ENCODE peak calls at places on chromosomes 12 and 14, in four cellular contexts. G is WTC11; B is CD8-positive, alpha-beta T cell; C is heart right ventricle. M is an unnamed sample.

GRCh38 chr14:103144085-103144484 is 20.8 kb downstream of the TNFAIP2 start:
- DNase-seq in G (no peak), C (no peak), B (no peak), M (no peak)

GRCh38 chr12:95231190-95231589 is 13.6 kb downstream of the VEZT start:
- DNase-seq in B (no peak), G (no peak), C (no peak), M (no peak)

GRCh38 chr12:54650409-54650808 is 2.2 kb upstream of the DCD start:
- DNase-seq in C (no peak), G (no peak), B (no peak), M (no peak)

GRCh38 chr14:36508418-36509051 is 11.5 kb downstream of the NKX2-1 start:
- DNase-seq in B (no peak), G (peak; percentile 58), C (no peak), M (peak; percentile 86)

GRCh38 chr12:57261385-57261784 is 10.4 kb upstream of the STAC3 start:
- DNase-seq in B (no peak), C (no peak), G (no peak), M (no peak)

GRCh38 chr12:46674126-46674525 is 151.7 kb downstream of the SLC38A4 start:
- DNase-seq in B (no peak), G (no peak), C (no peak), M (no peak)

GRCh38 chr14:104870368-104871144 is 5.5 kb downstream of the CEP170B start:
- DNase-seq in B (peak; percentile 58), G (peak; percentile 70), C (peak; percentile 34), M (peak; percentile 68)

GRCh38 chr14:21070083-21070609 is at the start of gene ARHGEF40:
- DNase-seq in B (no peak), C (peak; percentile 81), G (peak; percentile 58), M (no peak)

GRCh38 chr14:68926236-68926635 is 52.9 kb downstream of the ACTN1 start:
- DNase-seq in C (no peak), B (no peak), G (no peak), M (no peak)

GRCh38 chr14:66099931-66100330 is 386.2 kb upstream of the CCDC196 start:
- DNase-seq in B (no peak), C (no peak), G (no peak), M (no peak)

GRCh38 chr12:92942905-92943304 is 13.8 kb upstream of the EEA1 start:
- DNase-seq in B (no peak), G (no peak), C (no peak), M (no peak)

GRCh38 chr14:73502017-73502619 is 11.4 kb downstream of the RIOX1 start:
- DNase-seq in C (no peak), G (no peak), B (no peak), M (no peak)

GRCh38 chr12:112916270-112916669 is 9.5 kb downstream of the OAS1 start:
- DNase-seq in G (no peak), B (no peak), C (no peak), M (no peak)

GRCh38 chr12:55072093-55072492 is 52.3 kb downstream of the NEUROD4 start:
- DNase-seq in B (peak; percentile 87), C (peak; percentile 56), G (peak; percentile 80), M (peak; percentile 49)

GRCh38 chr12:107302649-107303386 is 209.5 kb upstream of the CRY1 start:
- DNase-seq in C (no peak), G (no peak), B (no peak), M (no peak)

GRCh38 chr12:93813972-93814821 is 137.0 kb downstream of the CRADD start:
- DNase-seq in C (peak; percentile 74), G (no peak), B (no peak), M (no peak)

GRCh38 chr14:75835156-75836141 is 146.3 kb downstream of the TGFB3 start:
- DNase-seq in G (no peak), C (no peak), B (no peak), M (no peak)

GRCh38 chr12:2800046-2800570 is 5.3 kb downstream of the FKBP4 start:
- DNase-seq in B (no peak), G (no peak), C (no peak), M (no peak)

GRCh38 chr12:105977256-105978051 is 161.3 kb downstream of the NUAK1 start:
- DNase-seq in C (no peak), G (no peak), B (no peak), M (no peak)

GRCh38 chr12:122093098-122093883 is 14.7 kb downstream of the MLXIP start:
- DNase-seq in C (no peak), B (no peak), G (no peak), M (no peak)
- TF ChIP-seq CTCF in C (no peak), B (no peak), G (no peak), M (no peak)

GRCh38 chr12:80411787-80412186 is 32.2 kb upstream of the PTPRQ start:
- DNase-seq in B (no peak), C (no peak), G (no peak), M (no peak)

GRCh38 chr12:80412343-80412953 is 31.6 kb upstream of the PTPRQ start:
- DNase-seq in C (no peak), B (no peak), G (no peak), M (no peak)

GRCh38 chr12:80413462-80413861 is 30.6 kb upstream of the PTPRQ start:
- DNase-seq in C (no peak), B (no peak), G (no peak), M (no peak)
- TF ChIP-seq CTCF in C (no peak), B (no peak), G (no peak), M (no peak)

GRCh38 chr14:54570047-54570446 is 3.1 kb downstream of the SAMD4A start:
- DNase-seq in B (no peak), G (no peak), C (no peak), M (no peak)

GRCh38 chr14:54574528-54574927 is 7.6 kb downstream of the SAMD4A start:
- DNase-seq in B (no peak), C (no peak), G (no peak), M (no peak)

GRCh38 chr14:54570651-54571415 is 3.9 kb downstream of the SAMD4A start:
- DNase-seq in B (no peak), G (no peak), C (no peak), M (no peak)

GRCh38 chr14:54568821-54569591 is 2.1 kb downstream of the SAMD4A start:
- DNase-seq in B (no peak), C (no peak), G (no peak), M (no peak)

DNA sequence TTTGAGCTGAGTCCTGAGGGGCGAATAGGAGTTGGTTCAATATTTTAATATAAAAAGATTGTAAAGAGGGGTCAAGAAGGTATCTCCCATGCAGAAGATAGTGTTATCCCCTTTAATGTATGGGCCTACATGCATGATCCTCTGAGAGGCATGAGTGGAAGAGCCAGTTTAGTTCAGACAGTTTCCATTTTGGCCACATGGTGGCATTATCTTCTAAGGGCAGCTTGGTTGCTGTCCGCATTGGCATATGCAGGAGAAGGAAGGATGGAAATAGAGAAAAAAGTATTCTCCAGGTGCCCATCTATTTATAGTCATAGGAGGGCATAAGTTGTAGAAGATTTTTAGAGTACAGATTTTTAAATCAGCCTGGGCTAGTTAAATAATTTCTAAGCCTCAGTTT is 5.4 kb downstream of the SAMD4A start:
- DNase-seq in B (no peak), C (no peak), G (peak; percentile 47), M (no peak)
- TF ChIP-seq CTCF in B (peak; percentile 52), C (peak; percentile 47), G (peak; percentile 52), M (no peak)

GRCh38 chr14:34890937-34891336 is 15.8 kb upstream of the BAZ1A start:
- DNase-seq in B (no peak), C (no peak), G (no peak), M (no peak)
- TF ChIP-seq CTCF in B (no peak), C (no peak), G (no peak), M (no peak)

GRCh38 chr12:29640589-29641345 is 143.0 kb downstream of the TMTC1 start:
- DNase-seq in C (peak; percentile 40), G (peak; percentile 16), B (no peak), M (no peak)
- TF ChIP-seq CTCF in C (no peak), G (no peak), B (no peak), M (no peak)

GRCh38 chr14:67562025-67562775 is 29.1 kb downstream of the PLEKHH1 start:
- DNase-seq in C (no peak), G (no peak), B (no peak), M (no peak)

GRCh38 chr14:67556671-67557070 is 23.6 kb downstream of the PLEKHH1 start:
- DNase-seq in G (no peak), C (no peak), B (no peak), M (no peak)

GRCh38 chr14:67557656-67558055 is 24.6 kb downstream of the PLEKHH1 start:
- DNase-seq in B (no peak), C (no peak), G (no peak), M (no peak)

GRCh38 chr14:67557118-67557517 is 24.0 kb downstream of the PLEKHH1 start:
- DNase-seq in C (no peak), B (no peak), G (no peak), M (no peak)

DNA sequence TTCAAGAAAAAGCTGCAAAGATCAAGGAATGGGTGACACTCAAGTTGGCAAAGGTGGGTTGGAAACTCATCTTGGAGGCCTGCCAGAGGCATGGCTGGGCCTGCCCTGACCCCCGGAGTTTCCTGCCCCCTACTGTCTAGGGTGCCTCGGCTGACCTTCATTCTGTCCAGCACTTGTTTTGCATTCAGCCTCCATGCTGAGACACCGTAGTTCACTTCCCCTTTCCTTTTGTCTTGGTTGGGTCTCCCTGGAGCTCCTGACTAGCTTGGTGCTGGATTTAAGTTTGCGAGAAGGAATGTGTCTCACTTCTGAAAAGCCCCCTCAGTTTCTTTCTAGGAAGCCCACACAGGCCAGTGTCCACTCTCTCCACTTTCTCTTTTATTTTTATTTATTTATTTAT is 26.5 kb downstream of the PLEKHH1 start:
- DNase-seq in B (no peak), C (no peak), G (no peak), M (no peak)
- TF ChIP-seq CTCF in B (no peak), C (no peak), G (no peak), M (no peak)

M was measured in left lung.